ENCODE peak calls at places on chromosomes 7 and 10, in four cellular contexts. L, T, X and O are unnamed samples.

GRCh38 chr7:16028651-16029050 is 342.2 kb upstream of the MEOX2 start:
- DNase-seq in L (no peak), T (no peak), X (no peak), O (no peak)

GRCh38 chr10:63390521-63390920 is 75.3 kb downstream of the JMJD1C start:
- DNase-seq in L (no peak), T (no peak), X (no peak), O (no peak)

GRCh38 chr7:74212661-74213060 is 2.9 kb downstream of the LAT2 start:
- DNase-seq in L (no peak), T (no peak), X (no peak), O (no peak)

GRCh38 chr10:34504534-34504933 is 310.6 kb downstream of the PARD3 start:
- DNase-seq in L (no peak), T (no peak), X (peak; percentile 26), O (no peak)

GRCh38 chr10:43305881-43306280 is 39.0 kb upstream of the RASGEF1A start:
- DNase-seq in L (no peak), T (no peak), X (no peak), O (no peak)

GRCh38 chr10:95295031-95295755 is 4.4 kb upstream of the PDLIM1 start:
- DNase-seq in L (no peak), T (peak; percentile 96), X (no peak), O (no peak)

GRCh38 chr10:128097783-128098182 is 28.4 kb downstream of the MKI67 start:
- DNase-seq in L (no peak), T (no peak), X (no peak), O (no peak)

GRCh38 chr7:29375641-29376562 is 181.3 kb downstream of the CHN2 start:
- DNase-seq in L (no peak), T (no peak), X (peak; percentile 71), O (no peak)

GRCh38 chr10:55631071-55631654 is 729.9 kb downstream of the ZWINT start:
- DNase-seq in L (no peak), T (no peak), X (no peak), O (peak; percentile 88)

GRCh38 chr10:68981074-68981473 is 7.5 kb upstream of the KIFBP start:
- DNase-seq in L (no peak), T (no peak), X (peak; percentile 19), O (no peak)

GRCh38 chr10:91051834-91052233 is 130.9 kb upstream of the ANKRD1 start:
- DNase-seq in L (no peak), T (no peak), X (no peak), O (no peak)

GRCh38 chr10:103758294-103758681 is 97.1 kb downstream of the SH3PXD2A start:
- DNase-seq in L (no peak), T (no peak), X (peak; percentile 66), O (no peak)

GRCh38 chr10:61888744-61889143 is 12.8 kb upstream of the ARID5B start:
- DNase-seq in L (no peak), T (no peak), X (no peak), O (no peak)

GRCh38 chr10:132659206-132660091 is 121.9 kb downstream of the INPP5A start:
- DNase-seq in L (no peak), T (no peak), X (no peak), O (no peak)

GRCh38 chr10:3754727-3755439 is 30.1 kb downstream of the KLF6 start:
- DNase-seq in L (no peak), T (no peak), X (peak; percentile 60), O (no peak)

GRCh38 chr10:3757250-3757637 is 27.8 kb downstream of the KLF6 start:
- DNase-seq in L (no peak), T (no peak), X (no peak), O (no peak)

GRCh38 chr10:3757638-3758490 is 27.1 kb downstream of the KLF6 start:
- DNase-seq in L (no peak), T (peak; percentile 82), X (no peak), O (peak; percentile 82)

GRCh38 chr10:3756360-3756740 is 28.7 kb downstream of the KLF6 start:
- DNase-seq in L (no peak), T (no peak), X (no peak), O (no peak)

DNA sequence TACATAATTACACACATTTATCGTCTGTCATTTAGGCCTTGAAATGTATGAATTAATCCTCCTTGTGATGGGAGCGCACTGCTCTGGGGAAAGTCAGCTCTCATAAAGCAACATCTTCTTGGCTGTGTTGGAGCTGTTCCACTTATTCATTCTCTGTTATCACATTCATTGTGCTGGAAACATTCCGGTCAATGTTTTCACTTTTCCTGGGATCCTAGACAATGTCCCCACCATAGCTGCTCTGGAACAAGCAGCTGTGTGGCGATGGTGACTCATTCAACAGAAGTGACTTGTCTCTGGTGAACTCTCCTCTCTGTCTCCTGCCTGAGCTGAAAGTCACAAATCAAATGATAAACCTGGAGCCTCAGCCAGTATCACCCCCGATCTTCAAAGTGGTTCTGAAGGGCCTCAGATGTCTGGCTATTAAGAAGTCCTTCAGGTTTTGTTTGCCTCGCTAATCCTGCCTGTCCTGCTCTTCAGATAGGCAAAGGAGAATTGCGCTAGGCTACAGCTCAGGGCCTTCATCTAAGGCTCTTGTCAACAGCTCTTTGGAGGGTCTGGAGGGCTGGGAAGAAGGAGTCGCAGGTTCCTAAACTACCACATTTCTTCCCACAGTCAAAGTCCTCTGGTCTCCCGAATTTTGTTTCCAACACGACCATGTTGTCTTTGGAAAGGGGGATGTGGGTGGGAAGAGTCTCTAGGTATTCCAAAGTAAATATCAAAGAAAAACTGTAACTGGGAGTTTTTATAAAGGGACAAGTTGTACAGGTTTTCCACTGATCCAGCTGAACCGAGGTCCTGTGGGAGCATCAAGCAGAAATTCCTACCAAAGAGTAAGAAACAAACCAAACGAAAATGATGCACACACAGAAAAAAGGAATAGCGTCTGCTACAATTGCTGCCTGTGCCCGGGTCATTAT is 29.3 kb downstream of the KLF6 start:
- DNase-seq in L (no peak), T (no peak), X (peak; percentile 71), O (no peak)
- TF ChIP-seq GABPA in L (no peak), T (no peak), X (no peak), O (no peak)

GRCh38 chr7:85573346-85573745 is 386.5 kb upstream of the SEMA3D start:
- DNase-seq in L (no peak), T (no peak), X (no peak), O (no peak)
- TF ChIP-seq JUND in L (no peak), T (no peak), X (no peak), O (no peak)

DNA sequence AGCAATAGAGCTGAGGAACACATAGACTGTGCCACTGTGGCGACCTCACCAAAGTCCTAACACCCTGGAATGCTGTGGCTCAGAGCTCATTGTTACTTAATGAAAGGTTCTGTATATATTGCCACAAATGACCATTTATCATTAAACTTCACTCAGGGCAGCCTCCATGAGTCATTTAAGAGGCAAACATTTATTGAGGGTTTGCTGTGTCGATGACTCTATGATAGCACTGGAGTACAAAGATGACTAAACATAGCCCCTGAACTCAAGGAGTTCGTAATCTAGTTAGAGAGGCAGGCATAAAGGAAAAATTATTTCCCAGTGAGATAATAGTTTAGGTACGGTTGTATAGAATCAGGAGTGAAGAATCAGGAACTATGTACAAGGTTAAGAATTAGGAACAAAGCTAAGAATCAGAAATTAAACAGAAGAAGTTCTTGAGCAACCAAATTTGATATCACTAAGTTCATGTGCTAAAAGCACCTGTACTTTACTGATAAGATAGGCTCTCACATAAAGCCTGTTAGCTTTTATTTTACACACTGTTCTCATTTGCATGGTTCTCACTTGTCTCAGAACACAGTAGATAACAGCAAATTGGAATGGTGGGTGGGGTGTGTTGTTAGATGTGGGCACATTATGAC is 7.9 kb downstream of the ENTPD7 start:
- DNase-seq in L (no peak), T (no peak), X (no peak), O (peak; percentile 23)
- TF ChIP-seq GABPA in L (no peak), T (no peak), X (no peak), O (no peak)

DNA sequence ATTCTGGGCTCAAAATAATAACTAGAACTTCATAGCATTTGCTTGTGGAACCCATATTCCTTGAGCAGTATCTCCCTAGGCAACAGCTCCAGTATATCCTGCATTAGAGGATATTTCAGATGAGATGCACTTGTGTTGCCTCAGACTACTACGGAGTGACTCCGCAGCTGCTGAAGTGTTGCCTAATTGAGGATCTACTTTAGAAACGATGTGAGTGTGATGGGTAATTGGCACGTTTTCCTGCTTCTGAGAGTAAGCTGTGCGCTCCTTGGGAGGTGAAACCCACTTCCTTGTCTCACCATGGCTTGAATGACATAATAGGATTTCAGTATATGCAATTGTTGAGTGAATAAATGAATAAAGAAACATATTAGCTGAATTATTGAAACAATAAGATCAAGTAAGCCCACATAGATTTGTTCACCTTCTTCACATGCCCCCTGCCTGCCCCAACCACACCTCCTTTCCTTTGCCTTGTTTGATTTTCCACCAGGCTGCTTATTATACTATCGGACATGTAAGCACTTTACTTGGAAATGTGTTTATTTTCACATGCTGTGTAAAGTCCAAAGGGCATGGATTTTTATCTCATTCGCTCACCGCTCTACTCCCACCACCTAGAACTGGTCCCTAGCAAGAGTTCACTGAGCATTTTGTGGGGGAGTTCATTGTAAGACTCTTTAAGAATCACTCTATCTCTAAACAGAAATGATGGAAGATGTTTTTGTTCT is 303.8 kb downstream of the KCNMA1 start:
- DNase-seq in L (no peak), T (no peak), X (peak; percentile 85), O (no peak)
- TF ChIP-seq JUND in L (no peak), T (no peak), X (no peak), O (no peak)